ENCODE peak calls at places on chromosomes 12 and 14, in seven cellular contexts. One of them, this sample, is unnamed. For H3K4me1, the result is how much of the 10 kb centered on the place peaks cover.

GRCh38 chr12:104351023-104351983 is 47.8 kb downstream of the EID3 start:
- DNase-seq in A673: no peak
- DNase-seq in body of pancreas: no peak
- DNase-seq in thoracic aorta: no peak
- DNase-seq in stomach: no peak
- DNase-seq in GM23338: peak
- DNase-seq in fibroblast of lung: no peak
- DNase-seq in this sample: no peak

GRCh38 chr12:571795-572531 is 91.3 kb downstream of the NINJ2 start:
- DNase-seq in fibroblast of lung: no peak
- DNase-seq in GM23338: no peak
- DNase-seq in body of pancreas: no peak
- DNase-seq in A673: no peak
- DNase-seq in stomach: peak
- DNase-seq in thoracic aorta: no peak
- DNase-seq in this sample: no peak

GRCh38 chr12:42385341-42385841 is 59.4 kb downstream of the PPHLN1 start:
- DNase-seq in stomach: no peak
- DNase-seq in body of pancreas: peak
- DNase-seq in GM23338: no peak
- DNase-seq in fibroblast of lung: no peak
- DNase-seq in thoracic aorta: no peak
- DNase-seq in A673: no peak
- DNase-seq in this sample: no peak

GRCh38 chr12:44000309-44000952 is 164.6 kb downstream of the TMEM117 start:
- DNase-seq in thoracic aorta: no peak
- DNase-seq in GM23338: peak
- DNase-seq in fibroblast of lung: peak
- DNase-seq in A673: peak
- DNase-seq in body of pancreas: peak
- DNase-seq in stomach: no peak
- DNase-seq in this sample: no peak

GRCh38 chr12:32680787-32681186 is 1.7 kb downstream of the DNM1L start:
- DNase-seq in fibroblast of lung: no peak
- DNase-seq in A673: no peak
- DNase-seq in GM23338: no peak
- DNase-seq in body of pancreas: no peak
- DNase-seq in stomach: no peak
- DNase-seq in thoracic aorta: no peak
- DNase-seq in this sample: no peak

GRCh38 chr14:28762290-28762948 is 4.2 kb upstream of the FOXG1 start:
- DNase-seq in stomach: no peak
- DNase-seq in GM23338: no peak
- DNase-seq in fibroblast of lung: no peak
- DNase-seq in body of pancreas: no peak
- DNase-seq in thoracic aorta: no peak
- DNase-seq in A673: no peak
- DNase-seq in this sample: no peak

GRCh38 chr12:49521391-49521790 is 17.4 kb upstream of the KCNH3 start:
- DNase-seq in thoracic aorta: no peak
- DNase-seq in body of pancreas: no peak
- DNase-seq in stomach: no peak
- DNase-seq in A673: no peak
- DNase-seq in GM23338: no peak
- DNase-seq in fibroblast of lung: no peak
- DNase-seq in this sample: no peak

GRCh38 chr14:88168498-88169165 is 154.4 kb downstream of the KCNK10 start:
- DNase-seq in fibroblast of lung: peak
- DNase-seq in thoracic aorta: no peak
- DNase-seq in GM23338: peak
- DNase-seq in body of pancreas: peak
- DNase-seq in A673: peak
- DNase-seq in stomach: peak
- DNase-seq in this sample: no peak

GRCh38 chr12:91483471-91483985 is 300.9 kb upstream of the DCN start:
- DNase-seq in body of pancreas: no peak
- DNase-seq in stomach: no peak
- DNase-seq in fibroblast of lung: no peak
- DNase-seq in thoracic aorta: no peak
- DNase-seq in A673: no peak
- DNase-seq in GM23338: no peak
- DNase-seq in this sample: no peak

GRCh38 chr12:49871263-49871561 is 28.3 kb upstream of the BCDIN3D start:
- DNase-seq in thoracic aorta: no peak
- DNase-seq in fibroblast of lung: no peak
- DNase-seq in A673: no peak
- DNase-seq in stomach: no peak
- DNase-seq in body of pancreas: no peak
- DNase-seq in GM23338: no peak
- DNase-seq in this sample: no peak

GRCh38 chr12:42135264-42135814 is 9.3 kb downstream of the GXYLT1 start:
- DNase-seq in fibroblast of lung: peak
- DNase-seq in stomach: no peak
- DNase-seq in GM23338: no peak
- DNase-seq in A673: peak
- DNase-seq in thoracic aorta: no peak
- DNase-seq in body of pancreas: no peak
- DNase-seq in this sample: no peak

GRCh38 chr12:98671459-98671858 is 26.4 kb downstream of the APAF1 start:
- DNase-seq in stomach: no peak
- DNase-seq in GM23338: no peak
- DNase-seq in thoracic aorta: no peak
- DNase-seq in fibroblast of lung: no peak
- DNase-seq in A673: no peak
- DNase-seq in body of pancreas: peak
- DNase-seq in this sample: no peak

GRCh38 chr12:53493610-53494391 is 5.5 kb downstream of the MAP3K12 start:
- DNase-seq in fibroblast of lung: no peak
- DNase-seq in thoracic aorta: no peak
- DNase-seq in stomach: no peak
- DNase-seq in A673: no peak
- DNase-seq in GM23338: peak
- DNase-seq in body of pancreas: no peak
- DNase-seq in this sample: no peak

GRCh38 chr14:89383171-89383845 is 33.7 kb downstream of the FOXN3 start:
- DNase-seq in A673: no peak
- DNase-seq in stomach: no peak
- DNase-seq in thoracic aorta: no peak
- DNase-seq in fibroblast of lung: no peak
- DNase-seq in GM23338: no peak
- DNase-seq in body of pancreas: no peak
- DNase-seq in this sample: no peak

GRCh38 chr12:20142956-20143355 is 225.4 kb upstream of the PDE3A start:
- DNase-seq in A673: peak
- DNase-seq in fibroblast of lung: no peak
- DNase-seq in stomach: no peak
- DNase-seq in body of pancreas: no peak
- DNase-seq in thoracic aorta: no peak
- DNase-seq in GM23338: peak
- DNase-seq in this sample: no peak

GRCh38 chr12:12718853-12719252 is 1.7 kb downstream of the CDKN1B start:
- DNase-seq in stomach: no peak
- DNase-seq in fibroblast of lung: peak
- DNase-seq in thoracic aorta: no peak
- DNase-seq in GM23338: peak
- DNase-seq in body of pancreas: peak
- DNase-seq in A673: peak
- DNase-seq in this sample: no peak

GRCh38 chr12:12927211-12928079 is 24.5 kb downstream of the GPRC5D start:
- DNase-seq in fibroblast of lung: peak
- DNase-seq in stomach: peak
- DNase-seq in thoracic aorta: no peak
- DNase-seq in body of pancreas: peak
- DNase-seq in A673: peak
- DNase-seq in GM23338: no peak
- DNase-seq in this sample: no peak

GRCh38 chr12:9098463-9099026 is 17.2 kb downstream of the A2M start:
- DNase-seq in fibroblast of lung: no peak
- DNase-seq in thoracic aorta: no peak
- DNase-seq in stomach: no peak
- DNase-seq in GM23338: no peak
- DNase-seq in A673: no peak
- DNase-seq in body of pancreas: no peak
- DNase-seq in this sample: no peak

GRCh38 chr12:122203301-122203967 is at the start of gene B3GNT4:
- DNase-seq in fibroblast of lung: peak
- DNase-seq in body of pancreas: peak
- DNase-seq in thoracic aorta: no peak
- DNase-seq in A673: peak
- DNase-seq in GM23338: peak
- DNase-seq in stomach: peak
- DNase-seq in this sample: no peak

GRCh38 chr14:88346048-88346639 is 23.1 kb upstream of the KCNK10 start:
- DNase-seq in GM23338: no peak
- DNase-seq in body of pancreas: no peak
- DNase-seq in A673: no peak
- DNase-seq in fibroblast of lung: no peak
- DNase-seq in thoracic aorta: no peak
- DNase-seq in stomach: no peak
- DNase-seq in this sample: no peak

GRCh38 chr12:57452181-57452936 is 2.7 kb upstream of the INHBE start:
- DNase-seq in thoracic aorta: no peak
- DNase-seq in GM23338: peak
- DNase-seq in A673: no peak
- DNase-seq in stomach: no peak
- DNase-seq in fibroblast of lung: peak
- DNase-seq in body of pancreas: no peak
- DNase-seq in this sample: no peak

GRCh38 chr12:132153501-132154340 is 9.5 kb downstream of the NOC4L start:
- DNase-seq in fibroblast of lung: peak
- DNase-seq in body of pancreas: peak
- DNase-seq in A673: peak
- DNase-seq in stomach: peak
- DNase-seq in GM23338: peak
- DNase-seq in thoracic aorta: no peak
- DNase-seq in this sample: no peak

GRCh38 chr14:95537298-95538089 is 2.6 kb downstream of the GLRX5 start:
- DNase-seq in body of pancreas: no peak
- DNase-seq in GM23338: no peak
- DNase-seq in A673: no peak
- DNase-seq in fibroblast of lung: no peak
- DNase-seq in thoracic aorta: no peak
- DNase-seq in stomach: no peak
- DNase-seq in this sample: no peak

GRCh38 chr12:2588345-2588744 is 206.4 kb upstream of the FKBP4 start:
- DNase-seq in stomach: no peak
- DNase-seq in body of pancreas: no peak
- DNase-seq in GM23338: peak
- DNase-seq in thoracic aorta: no peak
- DNase-seq in fibroblast of lung: no peak
- DNase-seq in A673: no peak
- DNase-seq in this sample: no peak

GRCh38 chr14:75297417-75298040 is 18.9 kb downstream of the FOS start:
- DNase-seq in GM23338: no peak
- DNase-seq in thoracic aorta: no peak
- DNase-seq in stomach: no peak
- DNase-seq in A673: no peak
- DNase-seq in body of pancreas: no peak
- DNase-seq in fibroblast of lung: no peak
- DNase-seq in this sample: no peak

GRCh38 chr12:27778206-27778605 is 1.8 kb upstream of the KLHL42 start:
- DNase-seq in GM23338: no peak
- DNase-seq in thoracic aorta: no peak
- DNase-seq in stomach: no peak
- DNase-seq in A673: no peak
- DNase-seq in body of pancreas: no peak
- DNase-seq in fibroblast of lung: no peak
- DNase-seq in this sample: no peak

GRCh38 chr12:113221997-113222729 is 899 bp downstream of the TPCN1 start:
- DNase-seq in fibroblast of lung: no peak
- DNase-seq in thoracic aorta: no peak
- DNase-seq in body of pancreas: no peak
- DNase-seq in GM23338: no peak
- DNase-seq in A673: no peak
- DNase-seq in stomach: no peak
- DNase-seq in this sample: no peak

GRCh38 chr12:65280306-65280705 is 1.8 kb downstream of the MSRB3 start:
- DNase-seq in thoracic aorta: no peak
- DNase-seq in GM23338: no peak
- DNase-seq in stomach: no peak
- DNase-seq in body of pancreas: no peak
- DNase-seq in fibroblast of lung: peak
- DNase-seq in A673: no peak
- DNase-seq in this sample: no peak
- H3K4me3 ChIP-seq in thoracic aorta: peak
- H3K4me3 ChIP-seq in GM23338: no peak
- H3K4me3 ChIP-seq in stomach: peak
- H3K4me3 ChIP-seq in body of pancreas: no peak
- H3K4me3 ChIP-seq in fibroblast of lung: peak
- H3K4me3 ChIP-seq in A673: no peak
- H3K4me3 ChIP-seq in this sample: peak

GRCh38 chr12:65949986-65950385 is 125.7 kb downstream of the HMGA2 start:
- DNase-seq in thoracic aorta: no peak
- DNase-seq in A673: no peak
- DNase-seq in body of pancreas: no peak
- DNase-seq in stomach: no peak
- DNase-seq in GM23338: no peak
- DNase-seq in fibroblast of lung: no peak
- DNase-seq in this sample: no peak
- H3K4me1 ChIP-seq in thoracic aorta: under half
- H3K4me1 ChIP-seq in A673: half or more
- H3K4me1 ChIP-seq in body of pancreas: under half
- H3K4me1 ChIP-seq in stomach: under half
- H3K4me1 ChIP-seq in GM23338: under half
- H3K4me1 ChIP-seq in fibroblast of lung: under half
- H3K4me1 ChIP-seq in this sample: half or more

DNA sequence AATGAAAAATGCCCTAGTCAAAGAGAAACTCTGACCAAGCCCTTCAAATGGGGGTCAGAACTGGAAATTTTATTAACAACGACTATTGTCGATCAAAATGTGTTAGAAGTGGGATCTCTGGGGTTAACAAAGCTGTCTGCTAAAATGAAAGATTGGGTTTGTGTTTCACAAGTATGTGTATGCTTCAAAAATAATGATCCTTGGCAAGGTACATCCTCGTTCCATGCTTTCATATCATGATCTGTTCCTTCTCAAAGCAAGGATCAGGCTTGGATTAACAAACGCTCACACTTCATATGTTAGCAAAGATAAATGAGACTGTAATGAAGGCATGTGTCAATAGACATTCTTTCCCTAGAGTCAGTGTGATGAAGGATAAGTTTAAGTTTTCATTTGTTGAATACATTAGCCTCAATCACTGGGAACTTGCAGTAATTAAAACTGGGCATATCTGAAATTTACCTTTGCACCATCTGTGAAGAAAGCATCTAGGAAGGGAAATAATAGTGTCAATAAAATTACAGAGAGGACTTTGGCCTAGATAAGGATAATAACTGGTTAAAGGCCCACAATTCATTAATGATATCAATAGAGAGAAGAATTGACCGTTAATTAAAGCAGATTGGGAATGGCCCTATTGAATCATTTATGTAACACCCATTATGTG is 91.8 kb downstream of the RIN3 start:
- DNase-seq in thoracic aorta: no peak
- DNase-seq in fibroblast of lung: no peak
- DNase-seq in stomach: no peak
- DNase-seq in GM23338: no peak
- DNase-seq in body of pancreas: no peak
- DNase-seq in A673: no peak
- DNase-seq in this sample: no peak
- H3K4me3 ChIP-seq in thoracic aorta: no peak
- H3K4me3 ChIP-seq in fibroblast of lung: no peak
- H3K4me3 ChIP-seq in stomach: no peak
- H3K4me3 ChIP-seq in GM23338: no peak
- H3K4me3 ChIP-seq in body of pancreas: no peak
- H3K4me3 ChIP-seq in A673: no peak
- H3K4me3 ChIP-seq in this sample: no peak

GRCh38 chr14:103855734-103856095 is 8.3 kb upstream of the PPP1R13B start:
- DNase-seq in stomach: no peak
- DNase-seq in GM23338: no peak
- DNase-seq in fibroblast of lung: no peak
- DNase-seq in thoracic aorta: no peak
- DNase-seq in body of pancreas: no peak
- DNase-seq in A673: no peak
- DNase-seq in this sample: no peak
- H3K4me1 ChIP-seq in stomach: under half
- H3K4me1 ChIP-seq in GM23338: under half
- H3K4me1 ChIP-seq in fibroblast of lung: under half
- H3K4me1 ChIP-seq in thoracic aorta: under half
- H3K4me1 ChIP-seq in body of pancreas: under half
- H3K4me1 ChIP-seq in A673: under half
- H3K4me1 ChIP-seq in this sample: half or more

This sample was measured in esophagus squamous epithelium.